ENCODE peak calls at places on chromosome 14, in six cellular contexts. Z, Y, M, H, G and F are unnamed samples. For H3K36me3, the result is how much of the 10 kb centered on the place peaks cover.

GRCh38 chr14:29724991-29725390 is 202.7 kb downstream of the PRKD1 start:
- DNase-seq in Z (no peak), Y (no peak), M (no peak), H (no peak), G (no peak), F (no peak)

GRCh38 chr14:73913256-73913655 is 26.6 kb downstream of the ZNF410 start:
- DNase-seq in Z (no peak), Y (no peak), M (no peak), H (no peak), G (no peak), F (no peak)

GRCh38 chr14:73173092-73173735 is 36.9 kb downstream of the PSEN1 start:
- DNase-seq in Z (peak), Y (peak), M (peak), H (no peak), G (no peak), F (no peak)

GRCh38 chr14:81561084-81561775 is 27.6 kb upstream of the SEL1L start:
- DNase-seq in Z (no peak), Y (no peak), M (no peak), H (no peak), G (no peak), F (no peak)

GRCh38 chr14:32352631-32353030 is 23.5 kb downstream of the AKAP6 start:
- DNase-seq in Z (no peak), Y (no peak), M (no peak), H (no peak), G (no peak), F (no peak)

GRCh38 chr14:73795974-73796373 is 55.7 kb upstream of the PTGR2 start:
- DNase-seq in Z (no peak), Y (no peak), M (no peak), H (no peak), G (no peak), F (no peak)

GRCh38 chr14:73825551-73826188 is 26.0 kb upstream of the PTGR2 start:
- DNase-seq in Z (peak), Y (peak), M (peak), H (peak), G (peak), F (peak)

GRCh38 chr14:100236873-100237272 is 2.1 kb upstream of the YY1 start:
- DNase-seq in Z (no peak), Y (no peak), M (no peak), H (no peak), G (no peak), F (no peak)

GRCh38 chr14:21654215-21654614 is 580 bp downstream of the OR4E2 start:
- DNase-seq in Z (no peak), Y (no peak), M (no peak), H (no peak), G (no peak), F (no peak)

GRCh38 chr14:34711169-34711568 is 3.2 kb downstream of the CFL2 start:
- DNase-seq in Z (no peak), Y (no peak), M (peak), H (no peak), G (no peak), F (no peak)

GRCh38 chr14:53161758-53162512 is 8.8 kb upstream of the DDHD1 start:
- DNase-seq in Z (no peak), Y (no peak), M (no peak), H (no peak), G (no peak), F (no peak)

GRCh38 chr14:75144944-75145343 is 18.1 kb upstream of the NEK9 start:
- DNase-seq in Z (no peak), Y (peak), M (no peak), H (no peak), G (no peak), F (no peak)

GRCh38 chr14:64391986-64392385 is 3.8 kb downstream of the MTHFD1 start:
- DNase-seq in Z (no peak), Y (no peak), M (no peak), H (no peak), G (no peak), F (no peak)
- H3K27ac ChIP-seq in Z (no peak), Y (no peak), M (no peak), H (no peak), G (no peak), F (no peak)

GRCh38 chr14:24308342-24309124 is 756 bp upstream of the CIDEB start:
- DNase-seq in Z (no peak), Y (no peak), M (no peak), H (no peak), G (no peak), F (no peak)

GRCh38 chr14:24310666-24311604 is at the start of gene LTB4R:
- DNase-seq in Z (peak), Y (peak), M (peak), H (peak), G (peak), F (peak)

GRCh38 chr14:24309538-24310386 is at the start of gene LTB4R2:
- DNase-seq in Z (no peak), Y (no peak), M (no peak), H (no peak), G (no peak), F (no peak)

GRCh38 chr14:24311837-24312615 is 724 bp downstream of the LTB4R start:
- DNase-seq in Z (peak), Y (no peak), M (no peak), H (no peak), G (no peak), F (no peak)

DNA sequence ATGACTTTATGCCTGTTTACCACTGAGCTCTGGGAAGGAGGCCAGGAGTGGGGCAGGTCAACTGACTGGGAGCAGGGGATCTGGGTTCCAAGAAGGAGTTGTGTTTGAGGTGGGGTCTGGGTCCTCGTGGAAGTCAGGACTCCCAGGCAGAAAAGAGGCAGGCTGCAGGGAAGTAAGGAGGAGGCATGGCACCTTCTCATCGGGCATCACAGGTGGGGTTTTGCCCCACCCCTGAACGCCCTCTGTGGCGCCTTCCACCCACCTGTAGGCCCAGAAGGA is 386 bp downstream of the LTB4R2 start:
- DNase-seq in Z (no peak), Y (no peak), M (no peak), H (no peak), G (no peak), F (no peak)
- H3K36me3 ChIP-seq in Z (under half), Y (under half), M (under half), H (under half), G (under half), F (under half)

GRCh38 chr14:94037954-94038353 is 11.8 kb downstream of the OTUB2 start:
- DNase-seq in Z (no peak), Y (no peak), M (no peak), H (no peak), G (no peak), F (no peak)

GRCh38 chr14:94040247-94040646 is 14.1 kb downstream of the OTUB2 start:
- DNase-seq in Z (no peak), Y (no peak), M (no peak), H (no peak), G (no peak), F (no peak)

GRCh38 chr14:94038921-94039629 is 12.9 kb downstream of the OTUB2 start:
- DNase-seq in Z (no peak), Y (no peak), M (no peak), H (no peak), G (no peak), F (no peak)

GRCh38 chr14:94036328-94037167 is 10.4 kb downstream of the OTUB2 start:
- DNase-seq in Z (peak), Y (peak), M (peak), H (peak), G (peak), F (peak)

GRCh38 chr14:94038510-94038909 is 12.4 kb downstream of the OTUB2 start:
- DNase-seq in Z (no peak), Y (no peak), M (no peak), H (no peak), G (no peak), F (no peak)
- H3K27ac ChIP-seq in Z (no peak), Y (no peak), M (no peak), H (no peak), G (no peak), F (no peak)

DNA sequence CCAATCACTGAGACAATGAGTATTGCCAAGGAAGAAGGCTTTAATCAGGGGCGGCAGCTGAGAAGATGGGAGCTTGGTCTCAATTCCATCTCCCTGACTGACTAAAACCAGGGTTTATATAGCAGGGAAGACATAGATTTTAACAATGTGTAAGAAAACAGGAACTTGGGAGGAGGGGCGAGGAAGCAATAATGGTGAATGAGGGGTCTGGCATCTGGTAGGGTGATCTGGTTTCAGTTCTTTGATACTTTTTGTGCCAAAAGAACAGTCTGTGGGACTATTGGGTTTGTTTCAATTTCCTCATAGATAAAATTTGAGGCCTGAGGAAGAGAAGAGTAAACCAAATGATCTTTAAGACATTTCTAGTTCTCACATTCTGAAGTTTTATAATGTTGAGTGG is 49.2 kb downstream of the FUT8 start:
- DNase-seq in Z (no peak), Y (no peak), M (peak), H (no peak), G (no peak), F (no peak)
- H3K36me3 ChIP-seq in Z (under half), Y (under half), M (under half), H (under half), G (under half), F (under half)

DNA sequence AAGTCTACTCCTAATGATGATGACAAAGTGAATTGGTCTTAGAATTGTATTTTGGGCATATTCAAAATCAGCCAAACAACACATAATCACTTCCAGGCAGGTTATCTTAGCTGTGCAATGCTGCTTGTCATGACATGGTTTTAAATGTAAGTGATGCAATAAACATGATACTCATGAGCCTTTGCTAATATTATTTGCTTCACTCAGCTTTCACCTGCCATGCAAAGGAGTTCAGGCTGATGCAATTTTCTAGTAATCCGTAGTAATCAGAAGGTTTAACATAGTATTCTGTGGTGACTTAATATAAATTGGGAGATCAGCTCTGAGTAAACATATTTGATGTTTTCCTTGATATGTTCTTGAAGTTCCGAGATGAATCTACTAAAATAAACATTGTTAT is 29.1 kb downstream of the TMEM260 start:
- DNase-seq in Z (no peak), Y (no peak), M (no peak), H (no peak), G (no peak), F (no peak)
- H3K27ac ChIP-seq in Z (no peak), Y (no peak), M (no peak), H (no peak), G (no peak), F (no peak)

DNA sequence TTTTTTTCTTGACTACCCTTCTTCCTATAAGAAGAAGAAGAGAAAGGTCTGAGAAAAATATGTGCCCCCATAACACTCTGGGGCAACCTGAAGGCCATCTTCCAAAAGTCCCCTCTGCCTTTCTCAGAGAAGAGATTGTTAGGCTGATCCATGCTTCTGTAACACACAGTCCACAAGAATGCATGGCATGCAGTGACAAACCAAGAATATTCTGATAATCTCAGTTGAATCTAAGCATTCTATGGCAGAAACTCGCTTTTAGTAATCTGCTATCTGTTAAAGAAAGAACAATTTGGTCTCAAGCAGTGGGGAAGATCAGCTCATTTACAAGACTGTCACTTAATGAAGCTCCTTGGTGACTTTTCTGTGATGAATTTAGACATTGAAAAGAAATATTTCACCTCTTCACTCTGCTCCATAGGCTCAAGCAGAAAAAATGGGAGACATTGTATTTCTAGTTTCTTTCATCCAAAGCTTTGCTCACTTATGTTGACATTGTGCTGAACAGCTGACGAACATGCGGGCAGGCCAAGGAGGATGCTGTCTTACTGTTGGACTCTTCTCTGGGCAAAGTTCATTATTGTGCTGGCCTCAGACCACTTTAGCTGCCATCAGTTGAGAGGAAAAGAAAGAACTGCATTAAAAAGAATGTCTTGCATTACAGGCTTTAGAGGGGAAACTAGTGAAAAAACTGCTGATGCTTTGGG is 957.1 kb downstream of the DIO2 start:
- DNase-seq in Z (no peak), Y (no peak), M (no peak), H (no peak), G (no peak), F (no peak)
- H3K36me3 ChIP-seq in Z (under half), Y (under half), M (under half), H (under half), G (under half), F (under half)